ENCODE peak calls at places on chromosome 10, in seven cellular contexts. M, H, E, Y, K, X and N are unnamed samples.

GRCh38 chr10:105473170-105473569 is 832.1 kb downstream of the SORCS3 start:
- DNase-seq in M (no peak), E (no peak), H (no peak), K (no peak), X (no peak), Y (no peak), N (no peak)

GRCh38 chr10:122054046-122055025 is 65.4 kb downstream of the TACC2 start:
- DNase-seq in X (peak), Y (peak), H (peak), M (peak), E (peak), K (peak), N (peak)

GRCh38 chr10:89262331-89263020 is 10.9 kb upstream of the LIPA start:
- DNase-seq in H (peak), E (no peak), M (peak), K (peak), X (no peak), Y (no peak), N (no peak)

GRCh38 chr10:59011972-59012632 is 164.3 kb upstream of the PHYHIPL start:
- DNase-seq in X (no peak), M (no peak), Y (no peak), K (no peak), H (no peak), E (no peak), N (no peak)

GRCh38 chr10:77332256-77332655 is 305.4 kb downstream of the KCNMA1 start:
- DNase-seq in E (no peak), K (no peak), X (no peak), H (no peak), M (no peak), Y (no peak), N (no peak)

GRCh38 chr10:57465155-57465554 is 802.5 kb downstream of the IPMK start:
- DNase-seq in K (no peak), E (no peak), X (no peak), Y (no peak), H (no peak), M (no peak), N (no peak)

GRCh38 chr10:78292987-78293865 is 259.6 kb downstream of the RPS24 start:
- DNase-seq in X (no peak), M (peak), H (peak), E (peak), Y (no peak), K (no peak), N (peak)

GRCh38 chr10:5833814-5834213 is 20.6 kb upstream of the GDI2 start:
- DNase-seq in X (no peak), E (no peak), M (no peak), Y (no peak), H (no peak), K (no peak), N (no peak)

GRCh38 chr10:59240581-59241183 is 64.2 kb downstream of the PHYHIPL start:
- DNase-seq in Y (peak), K (peak), E (peak), X (peak), M (peak), H (peak), N (no peak)

GRCh38 chr10:31368724-31369123 is 49.7 kb downstream of the ZEB1 start:
- DNase-seq in E (no peak), K (no peak), X (no peak), Y (no peak), M (no peak), H (no peak), N (no peak)

GRCh38 chr10:21311426-21311825 is 214.1 kb downstream of the SKIDA1 start:
- DNase-seq in Y (no peak), K (peak), E (no peak), H (no peak), X (no peak), M (no peak), N (no peak)

GRCh38 chr10:114271779-114272167 is 32.7 kb downstream of the VWA2 start:
- DNase-seq in Y (peak), M (no peak), E (no peak), H (peak), K (peak), X (no peak), N (no peak)

GRCh38 chr10:50431791-50432190 is 180.5 kb upstream of the ASAH2 start:
- DNase-seq in K (no peak), Y (no peak), X (no peak), E (no peak), H (no peak), M (no peak), N (no peak)

GRCh38 chr10:94397549-94398370 is 4.6 kb upstream of the TBC1D12 start:
- DNase-seq in X (no peak), Y (peak), E (no peak), M (peak), K (peak), H (peak), N (no peak)

GRCh38 chr10:62233494-62234283 is 35.0 kb downstream of the RTKN2 start:
- DNase-seq in Y (no peak), E (no peak), M (no peak), K (peak), H (peak), X (no peak), N (no peak)

GRCh38 chr10:34780818-34781380 is 34.2 kb downstream of the PARD3 start:
- DNase-seq in H (peak), Y (peak), E (no peak), K (no peak), M (peak), X (no peak), N (no peak)

GRCh38 chr10:31961264-31961663 is 32.6 kb upstream of the ARHGAP12 start:
- DNase-seq in M (no peak), K (peak), H (no peak), X (no peak), E (no peak), Y (no peak), N (no peak)

GRCh38 chr10:24505759-24506158 is 217.9 kb downstream of the ARHGAP21 start:
- DNase-seq in K (no peak), X (no peak), E (no peak), M (no peak), Y (no peak), H (no peak), N (no peak)

GRCh38 chr10:58473966-58474365 is 38.7 kb upstream of the BICC1 start:
- DNase-seq in M (no peak), H (peak), E (no peak), X (no peak), K (no peak), Y (peak), N (no peak)

GRCh38 chr10:1378473-1378872 is 322.3 kb downstream of the WDR37 start:
- DNase-seq in E (no peak), Y (no peak), X (no peak), K (no peak), H (no peak), M (no peak), N (no peak)

DNA sequence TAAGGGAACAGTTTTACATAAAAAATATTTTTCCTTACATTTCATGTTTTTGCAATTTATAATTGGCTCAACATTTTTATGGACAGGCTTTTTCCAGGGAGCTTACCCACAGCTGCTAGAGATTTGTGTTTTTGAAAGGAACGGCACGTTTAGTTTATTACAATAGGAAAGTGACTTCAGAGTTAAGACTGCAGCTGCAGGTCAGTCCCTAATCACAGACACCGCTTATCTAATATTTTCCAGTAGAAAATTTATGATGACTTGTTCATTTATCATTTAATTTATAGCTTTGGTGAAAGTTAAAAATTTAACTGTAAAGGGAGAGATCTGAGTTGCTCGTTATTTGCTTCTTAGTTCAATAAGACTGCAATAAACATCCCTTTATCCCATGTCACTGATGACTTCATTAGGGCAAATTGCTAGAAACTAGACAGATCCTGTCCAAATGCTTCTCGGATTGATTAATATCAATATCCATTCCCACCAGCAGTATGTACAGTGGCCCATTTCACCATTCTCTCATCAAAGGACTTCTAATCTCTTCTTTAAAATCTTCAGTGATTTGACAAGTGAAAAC is 97.0 kb upstream of the ODAD2 start:
- DNase-seq in Y (no peak), M (no peak), H (no peak), E (no peak), K (no peak), X (no peak), N (no peak)
- H3K18ac ChIP-seq in Y (no peak), M (no peak), H (no peak), E (no peak), K (no peak), X (no peak), N (no peak)

DNA sequence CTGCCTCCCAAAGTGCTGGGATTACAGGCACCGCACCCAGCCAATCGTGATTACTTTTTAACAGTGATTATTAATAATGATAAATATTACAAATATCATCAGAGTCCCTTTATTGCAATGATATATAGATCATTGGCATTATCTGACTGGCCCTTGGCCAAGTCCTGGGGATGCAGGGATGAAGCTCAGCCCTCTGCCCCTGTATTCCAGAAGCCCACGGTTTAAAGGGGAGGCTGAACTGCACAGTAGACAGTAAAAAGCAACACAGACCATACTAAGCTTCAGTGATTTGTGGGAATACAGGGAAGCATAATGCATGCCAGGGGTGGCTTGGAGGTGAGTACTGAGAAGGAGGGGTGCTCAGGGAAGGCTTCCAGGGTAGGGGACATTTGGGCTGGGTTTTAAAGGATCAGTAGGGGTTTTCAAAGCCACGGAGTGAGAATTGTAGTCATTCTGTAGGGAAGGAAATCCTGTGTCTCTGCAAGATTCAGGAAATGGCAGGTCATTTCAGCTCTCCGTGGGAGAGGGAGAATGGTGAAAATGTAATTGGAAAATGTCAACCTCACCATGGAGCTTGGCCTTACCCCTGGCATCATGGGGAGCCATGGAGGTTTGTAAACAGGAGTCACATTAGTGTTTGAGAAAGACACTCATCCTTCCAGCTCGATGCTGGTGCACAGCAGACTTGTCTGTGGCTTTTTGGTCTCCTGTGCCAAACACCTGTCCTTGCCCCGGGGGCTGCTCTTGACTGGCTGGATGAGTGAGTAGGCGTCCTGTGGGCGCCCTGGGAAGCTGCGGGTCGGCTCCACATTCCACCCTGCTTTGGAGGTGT is 8.8 kb downstream of the ADAMTS14 start:
- DNase-seq in K (peak), M (no peak), E (no peak), H (no peak), X (no peak), Y (no peak), N (no peak)
- H3K18ac ChIP-seq in K (no peak), M (no peak), E (peak), H (no peak), X (no peak), Y (no peak), N (no peak)

DNA sequence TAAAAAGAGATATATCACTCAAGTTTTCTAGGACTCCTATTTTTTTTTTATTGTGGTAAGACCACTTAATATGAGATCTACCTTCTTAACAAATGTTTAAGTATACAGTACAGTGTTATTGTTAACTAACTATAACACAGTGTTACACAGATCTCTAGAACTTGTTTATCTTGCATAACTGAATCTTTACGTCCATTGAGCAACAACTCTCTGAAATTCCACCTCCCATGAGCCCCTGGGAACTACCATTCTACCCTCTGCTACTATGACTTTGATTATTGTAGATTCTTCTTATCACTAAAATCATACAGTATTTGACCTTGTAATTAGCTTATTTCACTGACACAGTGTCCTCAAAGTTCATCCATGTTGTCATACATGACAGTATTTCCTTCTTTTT is 22.5 kb upstream of the REEP3 start:
- DNase-seq in X (no peak), K (peak), E (no peak), Y (peak), H (peak), M (no peak), N (no peak)
- H3K18ac ChIP-seq in X (no peak), K (no peak), E (no peak), Y (no peak), H (no peak), M (no peak), N (no peak)

DNA sequence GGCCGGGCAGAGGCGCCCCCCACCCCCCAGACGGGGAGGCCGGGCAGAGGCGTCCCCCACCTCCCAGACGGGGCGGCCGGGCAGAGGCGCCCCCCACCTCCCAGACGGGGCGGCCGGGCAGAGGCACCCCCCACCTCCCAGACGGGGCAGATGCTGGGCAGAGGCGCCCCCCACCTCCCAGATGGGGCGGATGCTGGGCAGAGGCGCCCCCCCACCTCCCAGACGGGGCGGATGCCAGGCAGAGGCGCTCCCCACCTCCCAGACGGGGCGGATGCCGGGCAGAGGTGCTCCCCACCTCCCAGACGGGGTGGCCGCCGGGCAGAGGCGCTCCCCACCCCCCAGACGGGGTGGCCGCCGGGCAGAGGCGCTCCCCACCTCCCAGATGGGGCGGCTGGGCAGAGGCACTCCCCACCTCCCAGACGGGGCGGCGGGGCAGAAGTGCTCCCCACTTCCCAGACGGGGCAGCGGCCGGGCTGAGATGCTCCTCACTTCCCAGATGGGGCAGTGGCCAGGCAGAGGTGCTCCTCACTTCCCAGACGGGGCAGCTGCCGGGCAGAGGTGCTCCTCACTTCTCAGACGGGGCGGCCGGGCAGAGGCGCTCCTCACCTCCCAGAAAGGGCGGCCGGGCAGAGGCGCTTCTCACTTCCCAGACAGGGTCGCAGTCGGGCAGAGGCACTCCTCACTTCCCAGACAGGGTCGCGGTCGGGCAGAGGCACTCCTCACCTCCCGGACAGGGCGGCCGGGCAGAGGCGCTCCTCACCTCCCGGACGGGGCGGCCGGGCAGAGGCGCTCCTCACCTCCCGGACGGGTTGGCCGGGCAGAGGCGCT is 53.6 kb downstream of the ENTPD1 start:
- DNase-seq in K (no peak), Y (no peak), X (no peak), H (no peak), M (no peak), E (no peak), N (no peak)
- H3K18ac ChIP-seq in K (no peak), Y (no peak), X (no peak), H (no peak), M (no peak), E (no peak), N (no peak)

GRCh38 chr10:123908379-123908778 is 16.8 kb upstream of the CPXM2 start:
- DNase-seq in H (no peak), E (no peak), X (no peak), Y (no peak), M (no peak), K (no peak), N (no peak)

GRCh38 chr10:123909866-123910265 is 18.3 kb upstream of the CPXM2 start:
- DNase-seq in K (no peak), E (no peak), M (no peak), X (no peak), H (no peak), Y (no peak), N (no peak)

GRCh38 chr10:123911866-123912265 is 20.3 kb upstream of the CPXM2 start:
- DNase-seq in H (no peak), K (no peak), Y (no peak), E (no peak), M (no peak), X (no peak), N (no peak)

GRCh38 chr10:123904834-123905409 is 13.3 kb upstream of the CPXM2 start:
- DNase-seq in Y (no peak), X (no peak), H (no peak), M (no peak), K (no peak), E (no peak), N (peak)

GRCh38 chr10:123906884-123907652 is 15.5 kb upstream of the CPXM2 start:
- DNase-seq in M (no peak), H (no peak), Y (no peak), X (no peak), E (no peak), K (no peak), N (no peak)
- H3K18ac ChIP-seq in M (no peak), H (no peak), Y (no peak), X (no peak), E (no peak), K (no peak), N (no peak)

GRCh38 chr10:71789871-71790270 is 16.6 kb upstream of the VSIR start:
- DNase-seq in K (no peak), E (no peak), X (no peak), M (no peak), Y (no peak), H (no peak), N (no peak)
- H3K18ac ChIP-seq in K (no peak), E (no peak), X (no peak), M (no peak), Y (no peak), H (no peak), N (no peak)